ENCODE peak calls at places on chromosome 14, in eight cellular contexts. One of them, this sample, is unnamed.

GRCh38 chr14:61388976-61389576 is 67.7 kb downstream of the PRKCH start:
- DNase-seq in T-helper 9 cell: no peak
- DNase-seq in sigmoid colon: no peak
- DNase-seq in posterior vena cava: no peak
- DNase-seq in hepatic stellate cell: no peak
- DNase-seq in activated CD8-positive, alpha-beta T cell treated with anti-CD3 and anti-CD28 coated beads, Interleukin-2, amount 10 ng/mL, durations not matched to agents 7 days and 5 days: peak; percentile 32
- DNase-seq in SHP77 treated with DMSO at 0.1 percent for 48 hours: no peak
- DNase-seq in coronary artery: no peak
- DNase-seq in this sample: no peak

GRCh38 chr14:103803661-103804060 is 43.7 kb downstream of the PPP1R13B start:
- DNase-seq in T-helper 9 cell: no peak
- DNase-seq in coronary artery: no peak
- DNase-seq in SHP77 treated with DMSO at 0.1 percent for 48 hours: no peak
- DNase-seq in sigmoid colon: no peak
- DNase-seq in hepatic stellate cell: peak; percentile 64
- DNase-seq in activated CD8-positive, alpha-beta T cell treated with anti-CD3 and anti-CD28 coated beads, Interleukin-2, amount 10 ng/mL, durations not matched to agents 7 days and 5 days: no peak
- DNase-seq in posterior vena cava: no peak
- DNase-seq in this sample: no peak

GRCh38 chr14:103628684-103629502 is at the start of gene KLC1:
- DNase-seq in coronary artery: peak; percentile 87
- DNase-seq in posterior vena cava: peak; percentile 97
- DNase-seq in hepatic stellate cell: peak; percentile 87
- DNase-seq in activated CD8-positive, alpha-beta T cell treated with anti-CD3 and anti-CD28 coated beads, Interleukin-2, amount 10 ng/mL, durations not matched to agents 7 days and 5 days: peak; percentile 87
- DNase-seq in SHP77 treated with DMSO at 0.1 percent for 48 hours: peak; percentile 21
- DNase-seq in T-helper 9 cell: peak; percentile 81
- DNase-seq in sigmoid colon: peak; percentile 93
- DNase-seq in this sample: peak; percentile 93

GRCh38 chr14:87745507-87746118 is 247.4 kb downstream of the GALC start:
- DNase-seq in activated CD8-positive, alpha-beta T cell treated with anti-CD3 and anti-CD28 coated beads, Interleukin-2, amount 10 ng/mL, durations not matched to agents 7 days and 5 days: peak; percentile 22
- DNase-seq in posterior vena cava: no peak
- DNase-seq in sigmoid colon: no peak
- DNase-seq in coronary artery: no peak
- DNase-seq in T-helper 9 cell: no peak
- DNase-seq in SHP77 treated with DMSO at 0.1 percent for 48 hours: no peak
- DNase-seq in hepatic stellate cell: no peak
- DNase-seq in this sample: peak; percentile 43

GRCh38 chr14:36221097-36221496 is 44.6 kb upstream of the PTCSC3 start:
- DNase-seq in sigmoid colon: no peak
- DNase-seq in coronary artery: no peak
- DNase-seq in activated CD8-positive, alpha-beta T cell treated with anti-CD3 and anti-CD28 coated beads, Interleukin-2, amount 10 ng/mL, durations not matched to agents 7 days and 5 days: no peak
- DNase-seq in hepatic stellate cell: no peak
- DNase-seq in posterior vena cava: no peak
- DNase-seq in T-helper 9 cell: no peak
- DNase-seq in SHP77 treated with DMSO at 0.1 percent for 48 hours: no peak
- DNase-seq in this sample: no peak

GRCh38 chr14:94334837-94335236 is 11.7 kb upstream of the SERPINA6 start:
- DNase-seq in posterior vena cava: no peak
- DNase-seq in T-helper 9 cell: no peak
- DNase-seq in coronary artery: no peak
- DNase-seq in sigmoid colon: no peak
- DNase-seq in SHP77 treated with DMSO at 0.1 percent for 48 hours: peak; percentile 59
- DNase-seq in activated CD8-positive, alpha-beta T cell treated with anti-CD3 and anti-CD28 coated beads, Interleukin-2, amount 10 ng/mL, durations not matched to agents 7 days and 5 days: no peak
- DNase-seq in hepatic stellate cell: no peak
- DNase-seq in this sample: no peak

GRCh38 chr14:57749267-57749666 is 116.6 kb downstream of the SLC35F4 start:
- DNase-seq in activated CD8-positive, alpha-beta T cell treated with anti-CD3 and anti-CD28 coated beads, Interleukin-2, amount 10 ng/mL, durations not matched to agents 7 days and 5 days: no peak
- DNase-seq in T-helper 9 cell: no peak
- DNase-seq in sigmoid colon: no peak
- DNase-seq in coronary artery: no peak
- DNase-seq in SHP77 treated with DMSO at 0.1 percent for 48 hours: no peak
- DNase-seq in posterior vena cava: no peak
- DNase-seq in hepatic stellate cell: no peak
- DNase-seq in this sample: no peak

GRCh38 chr14:100237735-100238418 is 1.1 kb upstream of the YY1 start:
- DNase-seq in T-helper 9 cell: no peak
- DNase-seq in sigmoid colon: peak; percentile 79
- DNase-seq in hepatic stellate cell: peak; percentile 55
- DNase-seq in activated CD8-positive, alpha-beta T cell treated with anti-CD3 and anti-CD28 coated beads, Interleukin-2, amount 10 ng/mL, durations not matched to agents 7 days and 5 days: peak; percentile 68
- DNase-seq in posterior vena cava: peak; percentile 85
- DNase-seq in SHP77 treated with DMSO at 0.1 percent for 48 hours: peak; percentile 34
- DNase-seq in coronary artery: no peak
- DNase-seq in this sample: peak; percentile 60

GRCh38 chr14:91841065-91841464 is 26.3 kb downstream of the TC2N start:
- DNase-seq in sigmoid colon: no peak
- DNase-seq in posterior vena cava: no peak
- DNase-seq in SHP77 treated with DMSO at 0.1 percent for 48 hours: no peak
- DNase-seq in hepatic stellate cell: no peak
- DNase-seq in T-helper 9 cell: no peak
- DNase-seq in coronary artery: no peak
- DNase-seq in activated CD8-positive, alpha-beta T cell treated with anti-CD3 and anti-CD28 coated beads, Interleukin-2, amount 10 ng/mL, durations not matched to agents 7 days and 5 days: no peak
- DNase-seq in this sample: no peak

GRCh38 chr14:103716091-103716801 is 636 bp downstream of the ZFYVE21 start:
- DNase-seq in SHP77 treated with DMSO at 0.1 percent for 48 hours: no peak
- DNase-seq in sigmoid colon: no peak
- DNase-seq in posterior vena cava: peak; percentile 87
- DNase-seq in hepatic stellate cell: peak; percentile 73
- DNase-seq in T-helper 9 cell: no peak
- DNase-seq in coronary artery: no peak
- DNase-seq in activated CD8-positive, alpha-beta T cell treated with anti-CD3 and anti-CD28 coated beads, Interleukin-2, amount 10 ng/mL, durations not matched to agents 7 days and 5 days: no peak
- DNase-seq in this sample: peak; percentile 69

GRCh38 chr14:72621387-72622065 is 272.4 kb downstream of the DPF3 start:
- DNase-seq in sigmoid colon: no peak
- DNase-seq in T-helper 9 cell: no peak
- DNase-seq in SHP77 treated with DMSO at 0.1 percent for 48 hours: no peak
- DNase-seq in posterior vena cava: no peak
- DNase-seq in hepatic stellate cell: no peak
- DNase-seq in coronary artery: no peak
- DNase-seq in activated CD8-positive, alpha-beta T cell treated with anti-CD3 and anti-CD28 coated beads, Interleukin-2, amount 10 ng/mL, durations not matched to agents 7 days and 5 days: no peak
- DNase-seq in this sample: no peak

GRCh38 chr14:68191567-68192321 is 372.2 kb downstream of the RAD51B start:
- DNase-seq in T-helper 9 cell: no peak
- DNase-seq in sigmoid colon: no peak
- DNase-seq in posterior vena cava: no peak
- DNase-seq in coronary artery: no peak
- DNase-seq in hepatic stellate cell: no peak
- DNase-seq in activated CD8-positive, alpha-beta T cell treated with anti-CD3 and anti-CD28 coated beads, Interleukin-2, amount 10 ng/mL, durations not matched to agents 7 days and 5 days: no peak
- DNase-seq in SHP77 treated with DMSO at 0.1 percent for 48 hours: no peak
- DNase-seq in this sample: no peak

This sample was measured in GM13977.